ENCODE peak calls at places on chromosomes 11 and 22, in nine cellular contexts. I is fibroblast of the aortic adventitia; A is thyroid gland; P is naive thymus-derived CD4-positive, alpha-beta T cell; G is psoas muscle; O is stimulated activated CD4-positive, alpha-beta T cell treated with anti-CD3 and anti-CD28 coated beads, Interleukin-4, amount 100 ng/mL, for 4 hours; W is stromal cell of bone marrow; Z is Daoy; M is stimulated activated CD8-positive, alpha-beta memory T cell treated with anti-CD3 and anti-CD28 coated beads, Interleukin-7, amount 100 ng/mL, for 1 hour. L is an unnamed sample.

GRCh38 chr11:134674974-134675373 is 262.9 kb upstream of the B3GAT1 start:
- DNase-seq in I (no peak), G (no peak), Z (no peak), M (no peak), P (no peak), O (no peak), A (no peak), W (no peak), L (no peak)

GRCh38 chr11:31812392-31813241 is 1.5 kb upstream of the PAX6 start:
- DNase-seq in I (no peak), W (no peak), Z (no peak), P (no peak), A (no peak), G (no peak), O (no peak), M (no peak), L (no peak)

GRCh38 chr11:114291847-114292680 is 4.1 kb upstream of the NNMT start:
- DNase-seq in Z (peak; percentile 81), P (no peak), G (no peak), A (no peak), O (no peak), M (no peak), I (peak; percentile 92), W (peak; percentile 65), L (no peak)

GRCh38 chr22:24216541-24217209 is 28.2 kb downstream of the GGT5 start:
- DNase-seq in P (no peak), W (no peak), G (no peak), M (no peak), Z (no peak), A (no peak), I (no peak), O (no peak), L (no peak)

GRCh38 chr11:2732261-2732939 is 32.6 kb upstream of the KCNQ1OT1 start:
- DNase-seq in O (no peak), Z (no peak), I (no peak), A (no peak), P (no peak), W (no peak), M (no peak), G (no peak), L (no peak)

GRCh38 chr22:29277927-29278326 is 9.9 kb downstream of the EWSR1 start:
- DNase-seq in A (no peak), W (no peak), P (no peak), O (no peak), Z (no peak), M (no peak), I (no peak), G (no peak), L (no peak)

GRCh38 chr22:31618057-31618456 is 44.0 kb downstream of the PISD start:
- DNase-seq in I (no peak), A (no peak), P (no peak), G (no peak), W (no peak), O (no peak), Z (no peak), M (no peak), L (no peak)

GRCh38 chr11:116513894-116514293 is 258.9 kb downstream of the BUD13 start:
- DNase-seq in I (peak; percentile 43), O (no peak), M (no peak), Z (peak; percentile 59), A (peak; percentile 26), P (no peak), W (peak; percentile 1), G (no peak), L (peak; percentile 21)

GRCh38 chr11:65594991-65595920 is at the start of gene KCNK7:
- DNase-seq in I (no peak), O (no peak), Z (peak; percentile 36), G (no peak), M (no peak), A (no peak), W (no peak), P (no peak), L (no peak)

GRCh38 chr11:57049749-57050148 is 61.0 kb downstream of the OR5AK2 start:
- DNase-seq in M (no peak), Z (no peak), O (no peak), I (no peak), G (no peak), W (no peak), P (no peak), A (no peak), L (no peak)

GRCh38 chr11:68044145-68044813 is 5.5 kb downstream of the TCIRG1 start:
- DNase-seq in M (no peak), P (no peak), W (no peak), G (no peak), Z (no peak), A (no peak), O (no peak), I (no peak), L (no peak)

GRCh38 chr11:24779791-24780190 is 282.9 kb downstream of the LUZP2 start:
- DNase-seq in G (no peak), P (no peak), M (no peak), W (no peak), Z (no peak), A (no peak), I (no peak), O (no peak), L (no peak)

GRCh38 chr11:94325681-94326080 is 21.3 kb downstream of the IZUMO1R start:
- DNase-seq in I (peak; percentile 15), M (peak; percentile 14), P (no peak), Z (peak; percentile 9), O (peak; percentile 27), W (no peak), G (no peak), A (no peak), L (no peak)

GRCh38 chr11:15674756-15675155 is 560.0 kb downstream of the INSC start:
- DNase-seq in M (no peak), P (no peak), G (no peak), O (no peak), I (no peak), Z (no peak), A (no peak), W (no peak), L (no peak)